ENCODE peak calls at places on chromosomes 13 and 19, in seven cellular contexts. X is AG09319; B is activated T-cell treated with anti-CD3 and anti-CD28 coated beads, Interleukin-2, amount 50 U/mL, for 24 hours; C is stimulated activated naive CD8-positive, alpha-beta T cell treated with anti-CD3 and anti-CD28 coated beads, Interleukin-15, amount 100 ng/mL, for 72 hours; S is GM18507; P is activated T-helper 1 cell treated with Interleukin-2 at 50 U/mL for 16 hours; G is EL. K is an unnamed sample.

GRCh38 chr13:101939370-101939769 is 462.5 kb downstream of the FGF14 start:
- DNase-seq in B (no peak), X (no peak), P (no peak), C (no peak), S (no peak), G (no peak), K (no peak)

GRCh38 chr13:33052446-33052845 is 36.2 kb downstream of the KL start:
- DNase-seq in G (no peak), P (no peak), C (no peak), S (no peak), X (peak), B (no peak), K (no peak)

GRCh38 chr19:20928371-20928770 is 5.3 kb downstream of the ZNF85 start:
- DNase-seq in P (no peak), B (no peak), G (peak), C (no peak), X (no peak), S (no peak), K (no peak)

GRCh38 chr13:22298530-22298929 is 627.7 kb downstream of the FGF9 start:
- DNase-seq in P (no peak), C (no peak), B (no peak), X (no peak), S (no peak), G (no peak), K (no peak)

GRCh38 chr19:47032171-47032811 is 12.7 kb downstream of the NPAS1 start:
- DNase-seq in C (peak), P (peak), B (peak), X (no peak), G (no peak), S (no peak), K (peak)

GRCh38 chr19:17109962-17110598 is 34.5 kb downstream of the MYO9B start:
- DNase-seq in P (no peak), G (no peak), X (no peak), S (peak), C (peak), B (no peak), K (no peak)

GRCh38 chr13:81872581-81872980 is 1531.7 kb upstream of the SPRY2 start:
- DNase-seq in X (no peak), B (no peak), G (peak), C (no peak), P (no peak), S (no peak), K (no peak)

GRCh38 chr19:32256341-32256975 is 89.0 kb upstream of the ZNF507 start:
- DNase-seq in C (no peak), B (no peak), S (no peak), P (no peak), X (no peak), G (no peak), K (no peak)

GRCh38 chr19:609001-609340 is 19.3 kb downstream of the HCN2 start:
- DNase-seq in S (no peak), P (no peak), C (no peak), B (no peak), G (no peak), X (no peak), K (no peak)

GRCh38 chr13:48068036-48068435 is 26.9 kb downstream of the MED4 start:
- DNase-seq in X (no peak), C (no peak), S (no peak), G (no peak), P (no peak), B (no peak), K (no peak)

GRCh38 chr13:49652691-49653305 is 24.5 kb downstream of the ARL11 start:
- DNase-seq in C (peak), S (no peak), X (no peak), G (peak), B (no peak), P (no peak), K (no peak)